ENCODE peak calls at places on chromosomes 1 and 21, in seven cellular contexts. R is IMR-90, V is H9, C is mesenchymal stem cell, S is mesendoderm, D is trophoblast cell, H is H1. K is an unnamed sample.

GRCh38 chr1:77605246-77606026 is 77.0 kb downstream of the ZZZ3 start:
- DNase-seq in R (peak; percentile 38), V (no peak), C (peak; percentile 81), S (no peak), D (peak; percentile 65), H (no peak), K (no peak)

GRCh38 chr1:158992787-158993312 is 16.9 kb upstream of the IFI16 start:
- DNase-seq in R (no peak), V (no peak), C (no peak), S (no peak), D (no peak), H (no peak), K (no peak)

GRCh38 chr21:27400045-27400444 is 433.2 kb upstream of the ADAMTS5 start:
- DNase-seq in R (no peak), V (no peak), C (no peak), S (no peak), D (no peak), H (no peak), K (no peak)

GRCh38 chr1:248611883-248612282 is 14.4 kb upstream of the OR2T10 start:
- DNase-seq in R (no peak), V (no peak), C (no peak), S (no peak), D (no peak), H (no peak), K (no peak)

GRCh38 chr1:80278936-80279335 is 1272.4 kb upstream of the ADGRL4 start:
- DNase-seq in R (no peak), V (no peak), C (no peak), S (no peak), D (no peak), H (no peak), K (no peak)

GRCh38 chr1:162728597-162728996 is 61.9 kb upstream of the HSD17B7 start:
- DNase-seq in R (no peak), V (no peak), C (no peak), S (no peak), D (peak; percentile 16), H (no peak), K (no peak)

GRCh38 chr1:112011231-112011630 is 21.8 kb upstream of the KCND3 start:
- DNase-seq in R (peak; percentile 29), V (no peak), C (no peak), S (no peak), D (no peak), H (no peak), K (no peak)

GRCh38 chr1:218886472-218886871 is 287.2 kb upstream of the LYPLAL1 start:
- DNase-seq in R (peak; percentile 47), V (no peak), C (no peak), S (no peak), D (no peak), H (no peak), K (no peak)

GRCh38 chr1:40861227-40862003 is 748 bp downstream of the CITED4 start:
- DNase-seq in R (peak; percentile 48), V (no peak), C (peak; percentile 60), S (peak; percentile 61), D (peak; percentile 39), H (peak; percentile 74), K (peak; percentile 44)

GRCh38 chr1:202085682-202086373 is 36.9 kb upstream of the GPR37L1 start:
- DNase-seq in R (peak; percentile 35), V (peak; percentile 73), C (peak; percentile 42), S (peak; percentile 54), D (no peak), H (peak; percentile 56), K (no peak)

GRCh38 chr1:156444407-156445001 is 56.1 kb downstream of the MEF2D start:
- DNase-seq in R (no peak), V (no peak), C (peak; percentile 47), S (peak; percentile 77), D (peak; percentile 54), H (no peak), K (no peak)

GRCh38 chr1:31432592-31433395 is 19.8 kb downstream of the SERINC2 start:
- DNase-seq in R (no peak), V (peak; percentile 29), C (no peak), S (no peak), D (no peak), H (no peak), K (no peak)

GRCh38 chr21:16870116-16870515 is 642.7 kb upstream of the CXADR start:
- DNase-seq in R (peak; percentile 5), V (no peak), C (peak; percentile 79), S (no peak), D (no peak), H (no peak), K (no peak)

GRCh38 chr1:236377832-236378535 is 16.1 kb upstream of the EDARADD start:
- DNase-seq in R (no peak), V (no peak), C (no peak), S (no peak), D (no peak), H (peak; percentile 7), K (no peak)

GRCh38 chr1:236381565-236382158 is 12.4 kb upstream of the EDARADD start:
- DNase-seq in R (no peak), V (no peak), C (no peak), S (no peak), D (no peak), H (no peak), K (no peak)
- H3K18ac ChIP-seq in R (no peak overlapping the region), V (no peak overlapping the region), C (no peak overlapping the region), S (no peak overlapping the region), D (no peak overlapping the region), H (no peak overlapping the region), K (no peak overlapping the region)

GRCh38 chr1:25700626-25701025 is 84.0 kb downstream of the MAN1C1 start:
- DNase-seq in R (no peak), V (peak; percentile 63), C (no peak), S (peak; percentile 50), D (no peak), H (no peak), K (no peak)
- H3K27ac ChIP-seq in R (peak overlapping the region; percentile 93), V (no peak overlapping the region), C (no peak overlapping the region), S (no peak overlapping the region), D (no peak overlapping the region), H (no peak overlapping the region), K (peak overlapping the region; percentile 0)

DNA sequence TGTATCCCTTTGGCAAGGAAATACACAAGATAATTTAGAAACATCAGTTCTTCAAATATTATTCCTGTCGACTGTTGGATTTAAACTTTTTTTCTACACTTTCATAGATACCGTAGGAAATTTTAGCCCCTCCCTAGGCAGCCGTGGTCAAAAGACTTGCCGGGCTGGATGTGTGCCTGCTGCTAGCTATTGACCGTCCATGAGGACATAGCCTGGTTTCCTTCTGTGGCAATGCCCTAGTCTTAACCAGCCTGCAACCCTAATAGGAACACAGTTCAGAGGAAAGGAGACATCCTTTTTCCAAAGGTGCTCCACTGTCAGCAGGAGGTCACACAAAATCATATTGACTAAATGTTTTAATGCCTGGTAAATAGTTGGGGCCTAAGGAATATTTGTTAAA is 20.4 kb upstream of the KIAA1614 start:
- DNase-seq in R (no peak), V (no peak), C (no peak), S (no peak), D (no peak), H (peak; percentile 26), K (no peak)
- H3K18ac ChIP-seq in R (no peak overlapping the region), V (no peak overlapping the region), C (no peak overlapping the region), S (no peak overlapping the region), D (no peak overlapping the region), H (no peak overlapping the region), K (no peak overlapping the region)

DNA sequence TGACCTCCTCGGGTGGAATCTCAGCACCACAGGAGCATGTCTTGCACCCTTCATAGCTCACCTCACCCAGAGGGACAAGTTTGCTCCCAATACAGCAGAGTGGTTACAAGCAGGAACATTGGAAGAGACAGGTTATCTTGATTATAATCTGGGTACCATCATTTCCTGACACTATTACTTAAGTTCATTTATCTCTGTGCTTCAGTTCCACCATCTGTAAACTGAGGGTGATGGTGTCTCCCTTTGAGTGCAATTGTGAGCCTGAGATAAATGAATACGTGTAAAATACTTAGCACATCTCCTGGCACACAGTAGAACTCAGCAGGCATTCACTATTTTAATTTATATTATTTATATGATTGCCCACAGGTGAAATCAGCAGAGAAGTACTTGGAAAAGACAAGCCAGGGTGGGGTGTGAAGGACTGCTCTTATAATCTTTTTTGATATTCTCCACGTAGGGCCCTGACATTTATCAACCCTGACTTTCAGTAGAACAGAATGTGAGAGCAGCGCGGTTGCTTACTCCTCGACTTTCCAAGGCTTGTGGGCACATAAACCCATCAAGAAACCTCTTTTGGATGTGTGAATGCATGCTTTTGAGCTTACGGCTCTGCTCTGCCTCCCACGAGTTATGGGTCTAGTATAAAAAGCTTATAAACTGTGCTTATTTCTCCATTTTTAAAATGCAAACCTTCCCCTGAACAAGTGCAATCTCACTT is 34.9 kb downstream of the DUSP10 start:
- DNase-seq in R (no peak), V (no peak), C (peak; percentile 28), S (no peak), D (no peak), H (no peak), K (no peak)
- H3K27ac ChIP-seq in R (peak overlapping the region; percentile 21), V (no peak overlapping the region), C (no peak overlapping the region), S (no peak overlapping the region), D (no peak overlapping the region), H (no peak overlapping the region), K (no peak overlapping the region)

GRCh38 chr1:107682467-107682866 is 282.5 kb downstream of the VAV3 start:
- DNase-seq in R (no peak), V (no peak), C (no peak), S (no peak), D (peak; percentile 63), H (no peak), K (no peak)

GRCh38 chr1:107680579-107680985 is 284.4 kb downstream of the VAV3 start:
- DNase-seq in R (no peak), V (no peak), C (no peak), S (peak; percentile 13), D (peak; percentile 75), H (no peak), K (no peak)

GRCh38 chr1:107683683-107684082 is 281.3 kb downstream of the VAV3 start:
- DNase-seq in R (no peak), V (no peak), C (no peak), S (no peak), D (peak; percentile 31), H (no peak), K (no peak)

GRCh38 chr1:107681001-107681479 is 283.9 kb downstream of the VAV3 start:
- DNase-seq in R (no peak), V (no peak), C (no peak), S (no peak), D (no peak), H (no peak), K (no peak)

GRCh38 chr1:107683198-107683657 is 281.8 kb downstream of the VAV3 start:
- DNase-seq in R (no peak), V (no peak), C (no peak), S (no peak), D (peak; percentile 98), H (no peak), K (no peak)
- H3K18ac ChIP-seq in R (no peak overlapping the region), V (no peak overlapping the region), C (no peak overlapping the region), S (no peak overlapping the region), D (no peak overlapping the region), H (no peak overlapping the region), K (no peak overlapping the region)

DNA sequence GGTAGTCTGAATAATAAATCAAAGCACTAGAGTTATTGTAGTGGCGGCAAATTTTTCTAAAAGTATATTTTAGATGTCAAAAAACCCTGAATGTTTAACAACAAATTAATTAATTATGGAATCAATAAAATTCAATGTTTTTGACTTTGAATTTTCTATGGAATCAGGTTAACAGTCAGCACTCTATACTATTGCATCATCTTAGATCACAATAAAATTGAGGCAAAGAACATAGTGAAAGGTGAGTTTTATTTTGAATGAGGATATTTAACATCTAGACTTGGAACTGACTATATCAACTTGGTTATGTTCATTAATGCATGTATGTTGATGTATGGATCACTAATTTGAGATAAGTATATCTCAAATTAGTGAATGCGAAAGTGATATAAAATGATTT is 148.5 kb downstream of the TNFSF18 start:
- DNase-seq in R (no peak), V (no peak), C (no peak), S (no peak), D (no peak), H (no peak), K (no peak)
- H3K27ac ChIP-seq in R (peak overlapping the region; percentile 89), V (no peak overlapping the region), C (no peak overlapping the region), S (no peak overlapping the region), D (no peak overlapping the region), H (no peak overlapping the region), K (no peak overlapping the region)